ENCODE peak calls at places on chromosomes 7 and 10, in ten cellular contexts. C is pancreas, D is A549, F is colonic mucosa, L is foreskin fibroblast, I is tibial nerve, U is AG04450, Q is HFF-Myc, T is astrocyte of the spinal cord, V is upper lobe of left lung. N is an unnamed sample.

GRCh38 chr7:27198871-27199801 is 755 bp downstream of the HOXA13 start:
- DNase-seq in T (no peak), V (peak), F (peak), U (no peak), L (peak), C (no peak), Q (no peak), D (peak), I (no peak), N (no peak)

GRCh38 chr10:126016156-126016805 is 119.9 kb downstream of the FANK1 start:
- DNase-seq in T (no peak), D (no peak), L (no peak), Q (no peak), C (no peak), F (no peak), V (no peak), U (no peak), I (no peak), N (no peak)

GRCh38 chr7:106895246-106895864 is 30.3 kb downstream of the PIK3CG start:
- DNase-seq in D (no peak), U (no peak), F (peak), Q (no peak), C (no peak), I (no peak), T (no peak), L (no peak), V (peak), N (no peak)

GRCh38 chr7:30692882-30693281 is 10.6 kb upstream of the CRHR2 start:
- DNase-seq in U (no peak), T (no peak), L (no peak), Q (no peak), I (no peak), V (no peak), F (no peak), C (no peak), D (no peak), N (no peak)

GRCh38 chr7:104240400-104240799 is 32.6 kb upstream of the ORC5 start:
- DNase-seq in I (no peak), F (no peak), D (no peak), L (no peak), V (no peak), T (no peak), Q (no peak), C (no peak), U (no peak), N (no peak)

GRCh38 chr7:1345796-1346532 is 113.3 kb downstream of the UNCX start:
- DNase-seq in D (no peak), I (no peak), V (peak), L (no peak), C (no peak), F (no peak), Q (no peak), T (no peak), U (no peak), N (no peak)

GRCh38 chr7:73931502-73931901 is 70.5 kb downstream of the TMEM270 start:
- DNase-seq in U (no peak), Q (no peak), L (no peak), I (no peak), D (no peak), F (no peak), T (no peak), C (no peak), V (no peak), N (no peak)

GRCh38 chr10:97067716-97068391 is 117.9 kb downstream of the SLIT1 start:
- DNase-seq in I (no peak), Q (no peak), U (no peak), V (peak), C (no peak), T (no peak), F (no peak), L (no peak), D (peak), N (no peak)

GRCh38 chr10:116892873-116893685 is 43.8 kb downstream of the ENO4 start:
- DNase-seq in V (no peak), D (no peak), I (no peak), U (no peak), C (no peak), T (peak), L (no peak), F (no peak), Q (no peak), N (no peak)

GRCh38 chr7:73425356-73425983 is 8.1 kb upstream of the FZD9 start:
- DNase-seq in C (no peak), D (no peak), T (no peak), L (no peak), I (no peak), V (no peak), Q (no peak), U (no peak), F (no peak), N (no peak)

GRCh38 chr7:88758355-88759215 is 915 bp upstream of the ZNF804B start:
- DNase-seq in L (peak), T (peak), U (no peak), F (no peak), C (peak), D (no peak), V (no peak), I (no peak), Q (no peak), N (peak)

GRCh38 chr7:51025668-51026067 is 243.0 kb upstream of the GRB10 start:
- DNase-seq in L (peak), V (no peak), T (no peak), Q (no peak), F (no peak), U (no peak), C (no peak), D (no peak), I (no peak), N (no peak)

DNA sequence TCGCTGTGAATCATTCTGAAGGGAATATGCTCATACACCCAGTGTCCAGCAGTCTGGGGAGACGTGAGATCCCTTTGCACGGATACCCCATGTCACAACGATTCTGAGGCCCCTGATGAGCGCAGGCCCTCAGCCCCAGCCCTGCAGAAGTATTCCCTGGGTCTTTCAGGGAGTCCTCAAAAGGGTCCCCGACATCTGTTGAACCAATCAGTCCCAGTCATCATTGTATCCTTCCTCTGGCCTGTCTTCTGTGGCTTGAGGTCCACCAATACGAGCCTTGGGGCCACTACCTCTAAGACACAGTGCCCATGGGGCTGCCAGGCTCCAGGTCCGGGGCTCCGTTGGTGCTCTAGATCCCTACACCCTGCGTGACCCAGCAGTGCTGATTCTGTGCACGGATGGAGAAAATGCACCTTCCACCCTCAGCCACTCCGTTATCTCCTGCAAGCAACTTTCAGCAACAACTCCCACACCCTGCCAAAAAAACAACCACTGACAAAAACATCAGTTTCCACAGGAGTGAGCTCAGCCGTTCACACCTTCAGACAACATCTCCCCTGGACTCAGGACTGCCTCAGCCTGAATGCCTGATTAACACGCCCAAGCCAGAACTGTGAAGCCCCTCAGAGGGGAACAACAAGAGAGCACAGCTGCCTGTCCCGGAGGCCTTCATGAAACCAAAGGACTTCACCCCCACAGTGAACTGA is 46.9 kb upstream of the KDM7A start:
- DNase-seq in T (no peak), V (peak), C (no peak), U (no peak), D (no peak), F (no peak), L (no peak), Q (no peak), I (no peak), N (no peak)
- H3K4me3 ChIP-seq in T (no peak), V (no peak), C (no peak), U (no peak), D (no peak), F (no peak), L (no peak), Q (no peak), I (no peak), N (no peak)

GRCh38 chr10:103921750-103922195 is 3.8 kb upstream of the STN1 start:
- DNase-seq in Q (no peak), V (no peak), I (no peak), C (no peak), D (peak), F (peak), T (no peak), L (peak), U (no peak), N (no peak)
- TF ChIP-seq CTCF in Q (no peak), V (no peak), I (no peak), C (no peak), D (no peak), F (no peak), T (peak), L (no peak), U (peak), N (peak)

GRCh38 chr10:6046458-6047325 is 15.5 kb downstream of the IL2RA start:
- DNase-seq in L (no peak), C (no peak), D (no peak), F (peak), U (no peak), T (no peak), Q (no peak), I (no peak), V (no peak), N (no peak)

GRCh38 chr10:6044060-6044459 is 18.1 kb downstream of the IL2RA start:
- DNase-seq in D (no peak), T (no peak), L (no peak), I (no peak), U (no peak), Q (no peak), V (no peak), F (no peak), C (no peak), N (no peak)

GRCh38 chr10:6045600-6046457 is 16.3 kb downstream of the IL2RA start:
- DNase-seq in F (peak), I (no peak), D (no peak), L (no peak), C (no peak), V (no peak), U (no peak), T (no peak), Q (no peak), N (no peak)

GRCh38 chr10:6047326-6047611 is 14.9 kb downstream of the IL2RA start:
- DNase-seq in D (no peak), L (no peak), U (no peak), I (no peak), F (no peak), Q (no peak), C (no peak), T (no peak), V (no peak), N (no peak)

GRCh38 chr10:6044651-6045599 is 17.2 kb downstream of the IL2RA start:
- DNase-seq in F (peak), I (no peak), T (no peak), V (no peak), Q (no peak), D (no peak), U (no peak), C (no peak), L (no peak), N (no peak)
- H3K4me3 ChIP-seq in F (no peak), I (no peak), T (no peak), V (no peak), Q (no peak), D (no peak), U (no peak), C (no peak), L (no peak), N (no peak)

GRCh38 chr10:22573820-22574569 is 140.4 kb downstream of the PIP4K2A start:
- DNase-seq in L (peak), F (no peak), T (peak), D (peak), V (no peak), Q (no peak), I (no peak), U (no peak), C (peak), N (no peak)
- TF ChIP-seq CTCF in L (peak), F (peak), T (peak), D (peak), V (no peak), Q (peak), I (peak), U (peak), C (no peak), N (peak)

GRCh38 chr7:149414745-149415390 is 46.0 kb downstream of the ZNF777 start:
- DNase-seq in D (peak), F (peak), T (peak), V (peak), U (peak), I (peak), L (peak), C (peak), Q (peak), N (peak)

GRCh38 chr7:149420006-149420405 is 40.9 kb downstream of the ZNF777 start:
- DNase-seq in C (no peak), L (no peak), V (no peak), T (no peak), Q (no peak), U (no peak), I (no peak), F (no peak), D (no peak), N (no peak)

GRCh38 chr7:149414171-149414570 is 46.7 kb downstream of the ZNF777 start:
- DNase-seq in T (no peak), V (no peak), D (no peak), F (no peak), C (no peak), U (no peak), I (no peak), L (no peak), Q (no peak), N (no peak)

GRCh38 chr7:149409889-149410288 is 51.0 kb downstream of the ZNF777 start:
- DNase-seq in I (no peak), Q (no peak), V (no peak), L (no peak), C (no peak), F (no peak), T (no peak), D (no peak), U (no peak), N (no peak)

DNA sequence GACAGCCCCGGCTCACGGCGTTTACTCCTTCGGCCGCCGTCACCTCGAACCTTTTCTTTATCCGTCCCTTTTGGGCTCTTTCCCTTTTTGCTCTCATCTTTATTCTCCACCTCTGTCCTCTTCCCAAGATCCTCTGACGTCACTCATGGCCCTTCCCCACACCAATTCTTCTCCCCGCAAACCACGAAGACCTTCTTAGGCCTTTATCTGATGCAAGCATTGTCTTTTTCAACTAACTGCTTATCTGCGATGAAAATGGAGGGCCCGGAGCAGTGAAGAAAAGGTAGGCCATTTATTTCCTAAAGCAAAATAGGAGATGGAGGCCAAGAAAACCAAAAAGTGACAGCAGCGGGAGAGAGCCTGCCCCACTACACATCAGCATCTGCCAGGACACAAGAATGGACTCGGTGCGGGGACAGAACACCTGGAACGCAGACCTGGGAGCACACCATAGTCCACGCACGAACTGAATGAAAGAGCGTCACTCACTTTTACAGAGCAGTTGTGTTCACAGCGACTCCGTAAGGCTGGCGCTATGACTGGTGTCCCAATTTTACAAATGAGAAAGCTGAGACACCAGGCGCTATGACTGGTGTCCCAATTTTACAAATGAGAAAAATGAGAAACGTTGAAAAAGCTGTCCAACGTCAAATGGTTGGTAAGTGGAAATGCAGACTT is 45.3 kb downstream of the ZNF777 start:
- DNase-seq in V (no peak), T (no peak), Q (no peak), F (no peak), U (no peak), L (peak), D (no peak), I (no peak), C (no peak), N (no peak)
- H3K4me3 ChIP-seq in V (peak), T (peak), Q (peak), F (no peak), U (peak), L (peak), D (no peak), I (peak), C (no peak), N (peak)

N was measured in retinal pigment epithelial cell.